ENCODE peak calls at places on chromosomes 5 and 9, in six cellular contexts. One of them, this sample, is unnamed.

GRCh38 chr5:163571755-163572154 is 66.3 kb downstream of the MAT2B start:
- DNase-seq in substantia nigra: no peak
- DNase-seq in esophagus squamous epithelium: no peak
- DNase-seq in activated CD8-positive, alpha-beta memory T cell treated with anti-CD3 and anti-CD28 coated beads for 48 hours: no peak
- DNase-seq in NCI-H460: no peak
- DNase-seq in GM04504: peak; percentile 70
- DNase-seq in this sample: peak; percentile 75

GRCh38 chr5:62603934-62604333 is 25.3 kb downstream of the LRRC70 start:
- DNase-seq in substantia nigra: no peak
- DNase-seq in esophagus squamous epithelium: no peak
- DNase-seq in activated CD8-positive, alpha-beta memory T cell treated with anti-CD3 and anti-CD28 coated beads for 48 hours: no peak
- DNase-seq in NCI-H460: no peak
- DNase-seq in GM04504: no peak
- DNase-seq in this sample: no peak

GRCh38 chr9:134730011-134730760 is 88.6 kb downstream of the COL5A1 start:
- DNase-seq in substantia nigra: no peak
- DNase-seq in esophagus squamous epithelium: no peak
- DNase-seq in activated CD8-positive, alpha-beta memory T cell treated with anti-CD3 and anti-CD28 coated beads for 48 hours: no peak
- DNase-seq in NCI-H460: no peak
- DNase-seq in GM04504: no peak
- DNase-seq in this sample: no peak

GRCh38 chr5:40866844-40867243 is 25.7 kb downstream of the CARD6 start:
- DNase-seq in substantia nigra: no peak
- DNase-seq in esophagus squamous epithelium: no peak
- DNase-seq in activated CD8-positive, alpha-beta memory T cell treated with anti-CD3 and anti-CD28 coated beads for 48 hours: no peak
- DNase-seq in NCI-H460: no peak
- DNase-seq in GM04504: no peak
- DNase-seq in this sample: no peak

GRCh38 chr9:95772320-95773060 is 103.0 kb upstream of the ERCC6L2 start:
- DNase-seq in substantia nigra: no peak
- DNase-seq in esophagus squamous epithelium: no peak
- DNase-seq in activated CD8-positive, alpha-beta memory T cell treated with anti-CD3 and anti-CD28 coated beads for 48 hours: no peak
- DNase-seq in NCI-H460: no peak
- DNase-seq in GM04504: no peak
- DNase-seq in this sample: no peak

GRCh38 chr5:130974284-130974683 is 190.8 kb downstream of the HINT1 start:
- DNase-seq in substantia nigra: no peak
- DNase-seq in esophagus squamous epithelium: no peak
- DNase-seq in activated CD8-positive, alpha-beta memory T cell treated with anti-CD3 and anti-CD28 coated beads for 48 hours: no peak
- DNase-seq in NCI-H460: no peak
- DNase-seq in GM04504: no peak
- DNase-seq in this sample: no peak

GRCh38 chr5:179755022-179755421 is 22.4 kb downstream of the MAML1 start:
- DNase-seq in substantia nigra: no peak
- DNase-seq in esophagus squamous epithelium: no peak
- DNase-seq in activated CD8-positive, alpha-beta memory T cell treated with anti-CD3 and anti-CD28 coated beads for 48 hours: no peak
- DNase-seq in NCI-H460: no peak
- DNase-seq in GM04504: no peak
- DNase-seq in this sample: no peak

GRCh38 chr5:86786955-86787354 is 169.2 kb downstream of the COX7C start:
- DNase-seq in substantia nigra: no peak
- DNase-seq in esophagus squamous epithelium: no peak
- DNase-seq in activated CD8-positive, alpha-beta memory T cell treated with anti-CD3 and anti-CD28 coated beads for 48 hours: no peak
- DNase-seq in NCI-H460: no peak
- DNase-seq in GM04504: no peak
- DNase-seq in this sample: no peak

GRCh38 chr9:136394312-136395305 is 5.4 kb downstream of the SNAPC4 start:
- DNase-seq in substantia nigra: no peak
- DNase-seq in esophagus squamous epithelium: no peak
- DNase-seq in activated CD8-positive, alpha-beta memory T cell treated with anti-CD3 and anti-CD28 coated beads for 48 hours: no peak
- DNase-seq in NCI-H460: no peak
- DNase-seq in GM04504: no peak
- DNase-seq in this sample: no peak

GRCh38 chr9:22817181-22817580 is 370.6 kb downstream of the DMRTA1 start:
- DNase-seq in substantia nigra: no peak
- DNase-seq in esophagus squamous epithelium: no peak
- DNase-seq in activated CD8-positive, alpha-beta memory T cell treated with anti-CD3 and anti-CD28 coated beads for 48 hours: no peak
- DNase-seq in NCI-H460: no peak
- DNase-seq in GM04504: no peak
- DNase-seq in this sample: no peak

GRCh38 chr9:71268871-71269640 is 147.6 kb upstream of the TRPM3 start:
- DNase-seq in substantia nigra: no peak
- DNase-seq in esophagus squamous epithelium: no peak
- DNase-seq in activated CD8-positive, alpha-beta memory T cell treated with anti-CD3 and anti-CD28 coated beads for 48 hours: no peak
- DNase-seq in NCI-H460: no peak
- DNase-seq in GM04504: no peak
- DNase-seq in this sample: no peak

GRCh38 chr9:120924698-120925534 is 1.7 kb downstream of the TRAF1 start:
- DNase-seq in substantia nigra: no peak
- DNase-seq in esophagus squamous epithelium: no peak
- DNase-seq in activated CD8-positive, alpha-beta memory T cell treated with anti-CD3 and anti-CD28 coated beads for 48 hours: no peak
- DNase-seq in NCI-H460: peak; percentile 40
- DNase-seq in GM04504: no peak
- DNase-seq in this sample: no peak

GRCh38 chr9:35042081-35042604 is 30.3 kb downstream of the VCP start:
- DNase-seq in substantia nigra: no peak
- DNase-seq in esophagus squamous epithelium: no peak
- DNase-seq in activated CD8-positive, alpha-beta memory T cell treated with anti-CD3 and anti-CD28 coated beads for 48 hours: no peak
- DNase-seq in NCI-H460: no peak
- DNase-seq in GM04504: no peak
- DNase-seq in this sample: peak; percentile 25

GRCh38 chr9:138043411-138044345 is 166.1 kb downstream of the CACNA1B start:
- DNase-seq in substantia nigra: no peak
- DNase-seq in esophagus squamous epithelium: no peak
- DNase-seq in activated CD8-positive, alpha-beta memory T cell treated with anti-CD3 and anti-CD28 coated beads for 48 hours: no peak
- DNase-seq in NCI-H460: no peak
- DNase-seq in GM04504: no peak
- DNase-seq in this sample: no peak

GRCh38 chr9:21031091-21031817 is at the start of gene HACD4:
- DNase-seq in substantia nigra: peak; percentile 42
- DNase-seq in esophagus squamous epithelium: peak; percentile 8
- DNase-seq in activated CD8-positive, alpha-beta memory T cell treated with anti-CD3 and anti-CD28 coated beads for 48 hours: peak; percentile 43
- DNase-seq in NCI-H460: no peak
- DNase-seq in GM04504: no peak
- DNase-seq in this sample: peak; percentile 64

GRCh38 chr9:78620764-78621163 is 323.8 kb downstream of the PSAT1 start:
- DNase-seq in substantia nigra: no peak
- DNase-seq in esophagus squamous epithelium: no peak
- DNase-seq in activated CD8-positive, alpha-beta memory T cell treated with anti-CD3 and anti-CD28 coated beads for 48 hours: no peak
- DNase-seq in NCI-H460: peak; percentile 2
- DNase-seq in GM04504: peak; percentile 60
- DNase-seq in this sample: no peak

This sample was measured in RWPE1.